ENCODE peak calls at places on chromosomes 5 and 9, in nine cellular contexts. P, S, Z, O, J, K, Y, D and M are unnamed samples.

GRCh38 chr5:90632799-90633198 is 74.2 kb downstream of the ADGRV1 start:
- DNase-seq in P (peak), S (no peak), Z (no peak), O (no peak), J (no peak), K (no peak), Y (no peak), D (no peak), M (no peak)

GRCh38 chr5:156623381-156624040 is 226.6 kb upstream of the PPP1R2B start:
- DNase-seq in P (no peak), S (no peak), Z (peak), O (no peak), J (no peak), K (no peak), Y (no peak), D (no peak), M (no peak)

GRCh38 chr9:6876195-6876594 is 118.4 kb downstream of the KDM4C start:
- DNase-seq in P (no peak), S (no peak), Z (no peak), O (no peak), J (no peak), K (no peak), Y (no peak), D (no peak), M (peak)

GRCh38 chr9:4640027-4640426 is 22.1 kb upstream of the PLPP6 start:
- DNase-seq in P (peak), S (peak), Z (no peak), O (peak), J (peak), K (peak), Y (peak), D (no peak), M (peak)

GRCh38 chr9:112048924-112049785 is 125.9 kb downstream of the SUSD1 start:
- DNase-seq in P (no peak), S (peak), Z (no peak), O (peak), J (peak), K (peak), Y (no peak), D (no peak), M (no peak)

GRCh38 chr9:125243792-125244260 is 2.7 kb upstream of the HSPA5 start:
- DNase-seq in P (no peak), S (no peak), Z (no peak), O (no peak), J (no peak), K (no peak), Y (no peak), D (no peak), M (no peak)

GRCh38 chr9:91949293-91949945 is 609 bp downstream of the ROR2 start:
- DNase-seq in P (peak), S (no peak), Z (no peak), O (no peak), J (no peak), K (peak), Y (no peak), D (no peak), M (no peak)

GRCh38 chr5:50888754-50889153 is 222.3 kb downstream of the PARP8 start:
- DNase-seq in P (no peak), S (no peak), Z (no peak), O (no peak), J (no peak), K (no peak), Y (no peak), D (no peak), M (no peak)

GRCh38 chr9:3035594-3036389 is 191.9 kb upstream of the PUM3 start:
- DNase-seq in P (no peak), S (no peak), Z (peak), O (no peak), J (no peak), K (no peak), Y (no peak), D (no peak), M (no peak)